ENCODE peak calls at places on chromosomes 1 and 21, in nine cellular contexts. One of them, this sample, is unnamed.

GRCh38 chr1:59173721-59174120 is 123.2 kb upstream of the FGGY start:
- DNase-seq in lower lobe of right lung: no peak
- DNase-seq in heart left ventricle: no peak
- DNase-seq in esophagus muscularis mucosa: peak; percentile 70
- DNase-seq in left lung: no peak
- DNase-seq in HL-60: peak; percentile 25
- DNase-seq in CD4-positive, alpha-beta T cell: no peak
- DNase-seq in thoracic aorta: no peak
- DNase-seq in fibroblast of lung: peak; percentile 79
- DNase-seq in this sample: no peak

GRCh38 chr1:167012570-167012969 is 23.5 kb downstream of the MAEL start:
- DNase-seq in lower lobe of right lung: no peak
- DNase-seq in heart left ventricle: no peak
- DNase-seq in esophagus muscularis mucosa: no peak
- DNase-seq in left lung: no peak
- DNase-seq in HL-60: no peak
- DNase-seq in CD4-positive, alpha-beta T cell: no peak
- DNase-seq in thoracic aorta: no peak
- DNase-seq in fibroblast of lung: no peak
- DNase-seq in this sample: no peak

GRCh38 chr21:38898422-38899098 is 92.8 kb downstream of the ETS2 start:
- DNase-seq in lower lobe of right lung: no peak
- DNase-seq in heart left ventricle: no peak
- DNase-seq in esophagus muscularis mucosa: no peak
- DNase-seq in left lung: no peak
- DNase-seq in HL-60: no peak
- DNase-seq in CD4-positive, alpha-beta T cell: no peak
- DNase-seq in thoracic aorta: no peak
- DNase-seq in fibroblast of lung: no peak
- DNase-seq in this sample: no peak

GRCh38 chr1:191788551-191788950 is 369.7 kb upstream of the RGS18 start:
- DNase-seq in lower lobe of right lung: no peak
- DNase-seq in heart left ventricle: no peak
- DNase-seq in esophagus muscularis mucosa: no peak
- DNase-seq in left lung: no peak
- DNase-seq in HL-60: no peak
- DNase-seq in CD4-positive, alpha-beta T cell: no peak
- DNase-seq in thoracic aorta: no peak
- DNase-seq in fibroblast of lung: no peak
- DNase-seq in this sample: no peak

GRCh38 chr1:9719978-9720722 is 68.6 kb downstream of the PIK3CD start:
- DNase-seq in lower lobe of right lung: no peak
- DNase-seq in heart left ventricle: no peak
- DNase-seq in esophagus muscularis mucosa: no peak
- DNase-seq in left lung: no peak
- DNase-seq in HL-60: no peak
- DNase-seq in CD4-positive, alpha-beta T cell: no peak
- DNase-seq in thoracic aorta: no peak
- DNase-seq in fibroblast of lung: no peak
- DNase-seq in this sample: no peak

GRCh38 chr21:26795866-26796329 is 49.3 kb downstream of the ADAMTS1 start:
- DNase-seq in lower lobe of right lung: no peak
- DNase-seq in heart left ventricle: no peak
- DNase-seq in esophagus muscularis mucosa: no peak
- DNase-seq in left lung: peak; percentile 39
- DNase-seq in HL-60: no peak
- DNase-seq in CD4-positive, alpha-beta T cell: no peak
- DNase-seq in thoracic aorta: no peak
- DNase-seq in fibroblast of lung: peak; percentile 87
- DNase-seq in this sample: no peak

GRCh38 chr1:85578321-85579295 is 2.0 kb upstream of the CCN1 start:
- DNase-seq in lower lobe of right lung: no peak
- DNase-seq in heart left ventricle: no peak
- DNase-seq in esophagus muscularis mucosa: peak; percentile 82
- DNase-seq in left lung: no peak
- DNase-seq in HL-60: no peak
- DNase-seq in CD4-positive, alpha-beta T cell: no peak
- DNase-seq in thoracic aorta: no peak
- DNase-seq in fibroblast of lung: peak; percentile 99
- DNase-seq in this sample: no peak

GRCh38 chr21:25956993-25957714 is 213.4 kb downstream of the APP start:
- DNase-seq in lower lobe of right lung: no peak
- DNase-seq in heart left ventricle: no peak
- DNase-seq in esophagus muscularis mucosa: no peak
- DNase-seq in left lung: no peak
- DNase-seq in HL-60: no peak
- DNase-seq in CD4-positive, alpha-beta T cell: no peak
- DNase-seq in thoracic aorta: no peak
- DNase-seq in fibroblast of lung: peak; percentile 80
- DNase-seq in this sample: no peak

GRCh38 chr1:34165422-34165921 is 442 bp upstream of the CSMD2 start:
- DNase-seq in lower lobe of right lung: no peak
- DNase-seq in heart left ventricle: no peak
- DNase-seq in esophagus muscularis mucosa: no peak
- DNase-seq in left lung: no peak
- DNase-seq in HL-60: no peak
- DNase-seq in CD4-positive, alpha-beta T cell: no peak
- DNase-seq in thoracic aorta: no peak
- DNase-seq in fibroblast of lung: peak; percentile 37
- DNase-seq in this sample: no peak

GRCh38 chr1:116706123-116706522 is 38.6 kb upstream of the IGSF3 start:
- DNase-seq in lower lobe of right lung: no peak
- DNase-seq in heart left ventricle: no peak
- DNase-seq in esophagus muscularis mucosa: no peak
- DNase-seq in left lung: no peak
- DNase-seq in HL-60: no peak
- DNase-seq in CD4-positive, alpha-beta T cell: no peak
- DNase-seq in thoracic aorta: no peak
- DNase-seq in fibroblast of lung: no peak
- DNase-seq in this sample: no peak

GRCh38 chr1:59625388-59625787 is 189.4 kb upstream of the HOOK1 start:
- DNase-seq in lower lobe of right lung: no peak
- DNase-seq in heart left ventricle: no peak
- DNase-seq in esophagus muscularis mucosa: no peak
- DNase-seq in left lung: no peak
- DNase-seq in HL-60: no peak
- DNase-seq in CD4-positive, alpha-beta T cell: no peak
- DNase-seq in thoracic aorta: no peak
- DNase-seq in fibroblast of lung: no peak
- DNase-seq in this sample: no peak

GRCh38 chr1:16926491-16927195 is 4.9 kb downstream of the CROCC start:
- DNase-seq in lower lobe of right lung: peak; percentile 35
- DNase-seq in heart left ventricle: peak; percentile 57
- DNase-seq in esophagus muscularis mucosa: no peak
- DNase-seq in left lung: no peak
- DNase-seq in HL-60: no peak
- DNase-seq in CD4-positive, alpha-beta T cell: no peak
- DNase-seq in thoracic aorta: no peak
- DNase-seq in fibroblast of lung: no peak
- DNase-seq in this sample: no peak

GRCh38 chr1:96688737-96689136 is 32.8 kb upstream of the PTBP2 start:
- DNase-seq in lower lobe of right lung: no peak
- DNase-seq in heart left ventricle: no peak
- DNase-seq in esophagus muscularis mucosa: no peak
- DNase-seq in left lung: no peak
- DNase-seq in HL-60: peak; percentile 72
- DNase-seq in CD4-positive, alpha-beta T cell: no peak
- DNase-seq in thoracic aorta: no peak
- DNase-seq in fibroblast of lung: no peak
- DNase-seq in this sample: no peak

GRCh38 chr1:200075938-200076546 is 48.5 kb downstream of the NR5A2 start:
- DNase-seq in lower lobe of right lung: no peak
- DNase-seq in heart left ventricle: no peak
- DNase-seq in esophagus muscularis mucosa: no peak
- DNase-seq in left lung: no peak
- DNase-seq in HL-60: no peak
- DNase-seq in CD4-positive, alpha-beta T cell: no peak
- DNase-seq in thoracic aorta: no peak
- DNase-seq in fibroblast of lung: peak; percentile 88
- DNase-seq in this sample: peak; percentile 37

GRCh38 chr1:169890761-169891538 is 2.7 kb downstream of the SCYL3 start:
- DNase-seq in lower lobe of right lung: no peak
- DNase-seq in heart left ventricle: no peak
- DNase-seq in esophagus muscularis mucosa: no peak
- DNase-seq in left lung: no peak
- DNase-seq in HL-60: no peak
- DNase-seq in CD4-positive, alpha-beta T cell: peak; percentile 7
- DNase-seq in thoracic aorta: no peak
- DNase-seq in fibroblast of lung: no peak
- DNase-seq in this sample: no peak

GRCh38 chr1:1990222-1990621 is 13.4 kb downstream of the CFAP74 start:
- DNase-seq in lower lobe of right lung: no peak
- DNase-seq in heart left ventricle: no peak
- DNase-seq in esophagus muscularis mucosa: no peak
- DNase-seq in left lung: no peak
- DNase-seq in HL-60: no peak
- DNase-seq in CD4-positive, alpha-beta T cell: no peak
- DNase-seq in thoracic aorta: no peak
- DNase-seq in fibroblast of lung: no peak
- DNase-seq in this sample: no peak

GRCh38 chr1:170239445-170239844 is 93.7 kb downstream of the NTMT2 start:
- DNase-seq in lower lobe of right lung: no peak
- DNase-seq in heart left ventricle: no peak
- DNase-seq in esophagus muscularis mucosa: no peak
- DNase-seq in left lung: no peak
- DNase-seq in HL-60: no peak
- DNase-seq in CD4-positive, alpha-beta T cell: no peak
- DNase-seq in thoracic aorta: no peak
- DNase-seq in fibroblast of lung: peak; percentile 27
- DNase-seq in this sample: peak; percentile 2

GRCh38 chr1:186739515-186739914 is 59.3 kb upstream of the PTGS2 start:
- DNase-seq in lower lobe of right lung: no peak
- DNase-seq in heart left ventricle: no peak
- DNase-seq in esophagus muscularis mucosa: no peak
- DNase-seq in left lung: no peak
- DNase-seq in HL-60: no peak
- DNase-seq in CD4-positive, alpha-beta T cell: no peak
- DNase-seq in thoracic aorta: no peak
- DNase-seq in fibroblast of lung: no peak
- DNase-seq in this sample: no peak

GRCh38 chr1:119703666-119704450 is 7.9 kb upstream of the PHGDH start:
- DNase-seq in lower lobe of right lung: no peak
- DNase-seq in heart left ventricle: no peak
- DNase-seq in esophagus muscularis mucosa: no peak
- DNase-seq in left lung: no peak
- DNase-seq in HL-60: no peak
- DNase-seq in CD4-positive, alpha-beta T cell: no peak
- DNase-seq in thoracic aorta: no peak
- DNase-seq in fibroblast of lung: peak; percentile 16
- DNase-seq in this sample: no peak

GRCh38 chr1:145716641-145717061 is 2.6 kb upstream of the CD160 start:
- DNase-seq in lower lobe of right lung: no peak
- DNase-seq in heart left ventricle: no peak
- DNase-seq in esophagus muscularis mucosa: no peak
- DNase-seq in left lung: no peak
- DNase-seq in HL-60: peak; percentile 64
- DNase-seq in CD4-positive, alpha-beta T cell: no peak
- DNase-seq in thoracic aorta: no peak
- DNase-seq in fibroblast of lung: no peak
- DNase-seq in this sample: no peak

DNA sequence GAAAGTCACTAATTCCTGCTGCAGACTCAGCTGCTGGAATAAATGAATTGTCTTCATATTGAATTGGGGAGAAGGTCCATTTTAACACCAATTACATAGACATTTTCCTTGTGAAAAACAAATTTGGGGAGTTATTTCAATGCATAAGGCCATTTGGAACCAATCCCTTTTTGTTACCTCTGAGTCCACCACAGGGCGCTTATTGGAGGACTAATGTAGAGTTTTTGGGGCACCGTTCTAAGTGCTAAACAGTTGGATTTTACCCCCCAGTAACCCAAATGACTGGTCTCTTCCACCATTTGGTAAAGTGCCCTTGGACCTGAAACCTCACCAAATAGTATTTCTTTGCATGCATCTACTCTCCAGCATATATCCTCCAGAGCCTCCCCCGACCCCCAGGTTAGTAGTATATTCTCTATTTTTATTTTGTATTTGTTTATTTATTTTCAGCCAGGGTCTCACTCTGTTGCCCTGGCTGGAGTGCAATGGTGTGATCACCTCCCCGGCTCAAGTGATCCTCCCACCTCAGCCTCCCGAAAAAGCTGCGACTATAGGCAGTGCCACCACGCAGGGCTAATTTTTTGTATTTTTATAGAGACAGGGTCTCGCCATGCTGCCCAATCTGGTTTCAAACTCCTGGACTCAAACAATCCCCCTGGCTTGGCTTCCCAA is 1.6 kb downstream of the PRUNE1 start:
- DNase-seq in lower lobe of right lung: no peak
- DNase-seq in heart left ventricle: no peak
- DNase-seq in esophagus muscularis mucosa: no peak
- DNase-seq in left lung: no peak
- DNase-seq in HL-60: no peak
- DNase-seq in CD4-positive, alpha-beta T cell: no peak
- DNase-seq in thoracic aorta: no peak
- DNase-seq in fibroblast of lung: no peak
- DNase-seq in this sample: no peak
- H3K27ac ChIP-seq in lower lobe of right lung: no peak overlapping the region
- H3K27ac ChIP-seq in heart left ventricle: peak overlapping the region; percentile 90
- H3K27ac ChIP-seq in esophagus muscularis mucosa: peak overlapping the region; percentile 81
- H3K27ac ChIP-seq in left lung: no peak overlapping the region
- H3K27ac ChIP-seq in HL-60: no peak overlapping the region
- H3K27ac ChIP-seq in CD4-positive, alpha-beta T cell: no peak overlapping the region
- H3K27ac ChIP-seq in thoracic aorta: peak overlapping the region; percentile 69
- H3K27ac ChIP-seq in fibroblast of lung: peak overlapping the region; percentile 94
- H3K27ac ChIP-seq in this sample: no peak overlapping the region

GRCh38 chr1:185317886-185318310 is 855 bp upstream of the IVNS1ABP start:
- DNase-seq in lower lobe of right lung: no peak
- DNase-seq in heart left ventricle: no peak
- DNase-seq in esophagus muscularis mucosa: no peak
- DNase-seq in left lung: peak; percentile 67
- DNase-seq in HL-60: peak; percentile 79
- DNase-seq in CD4-positive, alpha-beta T cell: peak; percentile 63
- DNase-seq in thoracic aorta: no peak
- DNase-seq in fibroblast of lung: peak; percentile 13
- DNase-seq in this sample: peak; percentile 53
- H3K27ac ChIP-seq in lower lobe of right lung: peak overlapping the region; percentile 94
- H3K27ac ChIP-seq in heart left ventricle: peak overlapping the region; percentile 95
- H3K27ac ChIP-seq in esophagus muscularis mucosa: peak overlapping the region; percentile 93
- H3K27ac ChIP-seq in left lung: peak overlapping the region; percentile 98
- H3K27ac ChIP-seq in HL-60: peak overlapping the region; percentile 89
- H3K27ac ChIP-seq in CD4-positive, alpha-beta T cell: peak overlapping the region; percentile 100
- H3K27ac ChIP-seq in thoracic aorta: peak overlapping the region; percentile 79
- H3K27ac ChIP-seq in fibroblast of lung: no peak overlapping the region
- H3K27ac ChIP-seq in this sample: peak overlapping the region; percentile 93

GRCh38 chr1:20486457-20487235 is 636 bp upstream of the CAMK2N1 start:
- DNase-seq in lower lobe of right lung: peak; percentile 66
- DNase-seq in heart left ventricle: peak; percentile 88
- DNase-seq in esophagus muscularis mucosa: no peak
- DNase-seq in left lung: peak; percentile 44
- DNase-seq in HL-60: no peak
- DNase-seq in CD4-positive, alpha-beta T cell: no peak
- DNase-seq in thoracic aorta: no peak
- DNase-seq in fibroblast of lung: peak; percentile 68
- DNase-seq in this sample: no peak
- H3K27ac ChIP-seq in lower lobe of right lung: peak overlapping the region; percentile 82
- H3K27ac ChIP-seq in heart left ventricle: peak overlapping the region; percentile 90
- H3K27ac ChIP-seq in esophagus muscularis mucosa: peak overlapping the region; percentile 92
- H3K27ac ChIP-seq in left lung: no peak overlapping the region
- H3K27ac ChIP-seq in HL-60: no peak overlapping the region
- H3K27ac ChIP-seq in CD4-positive, alpha-beta T cell: no peak overlapping the region
- H3K27ac ChIP-seq in thoracic aorta: peak overlapping the region; percentile 80
- H3K27ac ChIP-seq in fibroblast of lung: peak overlapping the region; percentile 95
- H3K27ac ChIP-seq in this sample: peak overlapping the region; percentile 88

GRCh38 chr21:46056450-46056903 is 41.4 kb upstream of the COL6A2 start:
- DNase-seq in lower lobe of right lung: peak; percentile 53
- DNase-seq in heart left ventricle: peak; percentile 88
- DNase-seq in esophagus muscularis mucosa: peak; percentile 95
- DNase-seq in left lung: peak; percentile 66
- DNase-seq in HL-60: no peak
- DNase-seq in CD4-positive, alpha-beta T cell: no peak
- DNase-seq in thoracic aorta: peak; percentile 70
- DNase-seq in fibroblast of lung: peak; percentile 93
- DNase-seq in this sample: no peak
- H3K27ac ChIP-seq in lower lobe of right lung: peak overlapping the region; percentile 80
- H3K27ac ChIP-seq in heart left ventricle: peak overlapping the region; percentile 85
- H3K27ac ChIP-seq in esophagus muscularis mucosa: peak overlapping the region; percentile 99
- H3K27ac ChIP-seq in left lung: peak overlapping the region; percentile 72
- H3K27ac ChIP-seq in HL-60: no peak overlapping the region
- H3K27ac ChIP-seq in CD4-positive, alpha-beta T cell: no peak overlapping the region
- H3K27ac ChIP-seq in thoracic aorta: peak overlapping the region; percentile 98
- H3K27ac ChIP-seq in fibroblast of lung: peak overlapping the region; percentile 94
- H3K27ac ChIP-seq in this sample: no peak overlapping the region